ENCODE peak calls at places on chromosomes 12 and 14, in four cellular contexts. One of them, this sample, is unnamed.

GRCh38 chr12:29707846-29708245 is 75.9 kb downstream of the TMTC1 start:
- DNase-seq in CD8-positive, alpha-beta T cell: no peak
- DNase-seq in neural progenitor cell: no peak
- DNase-seq in thoracic aorta: no peak
- DNase-seq in this sample: no peak

GRCh38 chr12:27246774-27247173 is 2.7 kb downstream of the STK38L start:
- DNase-seq in CD8-positive, alpha-beta T cell: no peak
- DNase-seq in neural progenitor cell: no peak
- DNase-seq in thoracic aorta: no peak
- DNase-seq in this sample: no peak

GRCh38 chr12:108561852-108562347 is 496 bp upstream of the ISCU start:
- DNase-seq in CD8-positive, alpha-beta T cell: no peak
- DNase-seq in neural progenitor cell: peak; percentile 53
- DNase-seq in thoracic aorta: no peak
- DNase-seq in this sample: no peak

GRCh38 chr12:66629138-66629880 is 49.6 kb downstream of the GRIP1 start:
- DNase-seq in CD8-positive, alpha-beta T cell: no peak
- DNase-seq in neural progenitor cell: no peak
- DNase-seq in thoracic aorta: no peak
- DNase-seq in this sample: peak; percentile 34

GRCh38 chr12:65858831-65859230 is 34.5 kb downstream of the HMGA2 start:
- DNase-seq in CD8-positive, alpha-beta T cell: no peak
- DNase-seq in neural progenitor cell: no peak
- DNase-seq in thoracic aorta: no peak
- DNase-seq in this sample: no peak

GRCh38 chr14:31568151-31568550 is 6.9 kb downstream of the NUBPL start:
- DNase-seq in CD8-positive, alpha-beta T cell: no peak
- DNase-seq in neural progenitor cell: no peak
- DNase-seq in thoracic aorta: no peak
- DNase-seq in this sample: no peak

GRCh38 chr14:104776481-104776880 is 19.1 kb downstream of the AKT1 start:
- DNase-seq in CD8-positive, alpha-beta T cell: no peak
- DNase-seq in neural progenitor cell: no peak
- DNase-seq in thoracic aorta: no peak
- DNase-seq in this sample: no peak

GRCh38 chr12:130992448-130992847 is 38.7 kb downstream of the ADGRD1 start:
- DNase-seq in CD8-positive, alpha-beta T cell: no peak
- DNase-seq in neural progenitor cell: no peak
- DNase-seq in thoracic aorta: no peak
- DNase-seq in this sample: no peak

GRCh38 chr12:79725987-79726386 is 35.2 kb upstream of the PAWR start:
- DNase-seq in CD8-positive, alpha-beta T cell: no peak
- DNase-seq in neural progenitor cell: no peak
- DNase-seq in thoracic aorta: no peak
- DNase-seq in this sample: peak; percentile 10

GRCh38 chr12:12922191-12922616 is 29.8 kb downstream of the GPRC5D start:
- DNase-seq in CD8-positive, alpha-beta T cell: no peak
- DNase-seq in neural progenitor cell: no peak
- DNase-seq in thoracic aorta: peak; percentile 56
- DNase-seq in this sample: no peak

GRCh38 chr14:22489957-22490950 is 98.8 kb downstream of the DAD1 start:
- DNase-seq in CD8-positive, alpha-beta T cell: no peak
- DNase-seq in neural progenitor cell: no peak
- DNase-seq in thoracic aorta: no peak
- DNase-seq in this sample: no peak

GRCh38 chr12:122891661-122892525 is 4.0 kb downstream of the VPS37B start:
- DNase-seq in CD8-positive, alpha-beta T cell: no peak
- DNase-seq in neural progenitor cell: peak; percentile 64
- DNase-seq in thoracic aorta: no peak
- DNase-seq in this sample: no peak

GRCh38 chr12:73833746-73834145 is 703.9 kb upstream of the ATXN7L3B start:
- DNase-seq in CD8-positive, alpha-beta T cell: no peak
- DNase-seq in neural progenitor cell: no peak
- DNase-seq in thoracic aorta: no peak
- DNase-seq in this sample: no peak

GRCh38 chr14:52089208-52089607 is 20.3 kb upstream of the NID2 start:
- DNase-seq in CD8-positive, alpha-beta T cell: no peak
- DNase-seq in neural progenitor cell: no peak
- DNase-seq in thoracic aorta: no peak
- DNase-seq in this sample: no peak

GRCh38 chr12:53575502-53576264 is 50.5 kb downstream of the ATF7 start:
- DNase-seq in CD8-positive, alpha-beta T cell: no peak
- DNase-seq in neural progenitor cell: no peak
- DNase-seq in thoracic aorta: no peak
- DNase-seq in this sample: no peak

GRCh38 chr14:28772613-28773012 is 6.0 kb downstream of the FOXG1 start:
- DNase-seq in CD8-positive, alpha-beta T cell: no peak
- DNase-seq in neural progenitor cell: peak; percentile 16
- DNase-seq in thoracic aorta: no peak
- DNase-seq in this sample: no peak

GRCh38 chr14:100165376-100165775 is 5.9 kb upstream of the DEGS2 start:
- DNase-seq in CD8-positive, alpha-beta T cell: no peak
- DNase-seq in neural progenitor cell: no peak
- DNase-seq in thoracic aorta: no peak
- DNase-seq in this sample: no peak
- TF ChIP-seq CTCF in CD8-positive, alpha-beta T cell: no peak
- TF ChIP-seq CTCF in neural progenitor cell: peak; percentile 4
- TF ChIP-seq CTCF in thoracic aorta: no peak
- TF ChIP-seq CTCF in this sample: no peak

DNA sequence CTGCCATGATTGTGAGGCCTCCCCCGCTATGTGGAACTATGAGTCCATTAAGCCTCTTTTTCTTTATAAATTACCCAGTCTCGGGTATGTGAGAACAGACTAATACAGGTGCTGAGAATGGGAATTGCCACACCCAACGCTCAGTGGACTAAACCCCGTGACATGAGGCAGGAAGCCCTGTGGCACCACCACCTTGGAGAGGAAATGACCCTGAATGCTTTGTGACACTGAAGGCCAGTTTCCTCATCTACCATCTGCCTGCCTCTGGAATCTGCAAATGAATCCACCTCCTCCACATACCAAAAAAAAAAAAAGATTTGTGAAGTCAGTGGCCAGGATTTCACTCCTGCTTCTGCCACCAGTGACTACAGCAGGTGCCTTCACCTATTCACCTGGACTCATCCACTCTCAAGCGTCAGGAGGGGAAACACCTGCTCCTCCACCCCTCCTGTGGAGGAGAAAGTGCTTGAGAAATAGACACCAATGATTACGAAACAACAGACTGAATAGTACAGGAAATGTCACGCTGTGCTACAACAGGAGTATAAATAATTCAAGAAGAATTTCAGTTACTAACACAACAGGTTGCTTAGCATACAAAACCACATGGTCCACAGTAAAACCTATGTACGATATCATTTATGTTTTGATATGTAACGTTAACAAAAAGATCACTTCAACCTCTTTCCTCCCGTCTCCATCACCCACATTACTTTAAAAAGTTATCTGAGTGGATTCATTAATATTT is 41.4 kb downstream of the NT5DC3 start:
- DNase-seq in CD8-positive, alpha-beta T cell: no peak
- DNase-seq in neural progenitor cell: no peak
- DNase-seq in thoracic aorta: no peak
- DNase-seq in this sample: no peak
- H3K4me3 ChIP-seq in CD8-positive, alpha-beta T cell: no peak overlapping the region
- H3K4me3 ChIP-seq in neural progenitor cell: no peak overlapping the region
- H3K4me3 ChIP-seq in thoracic aorta: peak overlapping the region; percentile 32
- H3K4me3 ChIP-seq in this sample: no peak overlapping the region

GRCh38 chr12:112751844-112752243 is 39.7 kb upstream of the RPH3A start:
- DNase-seq in CD8-positive, alpha-beta T cell: no peak
- DNase-seq in neural progenitor cell: no peak
- DNase-seq in thoracic aorta: no peak
- DNase-seq in this sample: no peak

GRCh38 chr12:112750971-112751370 is 40.6 kb upstream of the RPH3A start:
- DNase-seq in CD8-positive, alpha-beta T cell: no peak
- DNase-seq in neural progenitor cell: no peak
- DNase-seq in thoracic aorta: no peak
- DNase-seq in this sample: peak; percentile 5

GRCh38 chr12:112749081-112749480 is 42.5 kb upstream of the RPH3A start:
- DNase-seq in CD8-positive, alpha-beta T cell: no peak
- DNase-seq in neural progenitor cell: no peak
- DNase-seq in thoracic aorta: no peak
- DNase-seq in this sample: no peak

GRCh38 chr12:112755507-112755906 is 36.0 kb upstream of the RPH3A start:
- DNase-seq in CD8-positive, alpha-beta T cell: no peak
- DNase-seq in neural progenitor cell: no peak
- DNase-seq in thoracic aorta: no peak
- DNase-seq in this sample: no peak

DNA sequence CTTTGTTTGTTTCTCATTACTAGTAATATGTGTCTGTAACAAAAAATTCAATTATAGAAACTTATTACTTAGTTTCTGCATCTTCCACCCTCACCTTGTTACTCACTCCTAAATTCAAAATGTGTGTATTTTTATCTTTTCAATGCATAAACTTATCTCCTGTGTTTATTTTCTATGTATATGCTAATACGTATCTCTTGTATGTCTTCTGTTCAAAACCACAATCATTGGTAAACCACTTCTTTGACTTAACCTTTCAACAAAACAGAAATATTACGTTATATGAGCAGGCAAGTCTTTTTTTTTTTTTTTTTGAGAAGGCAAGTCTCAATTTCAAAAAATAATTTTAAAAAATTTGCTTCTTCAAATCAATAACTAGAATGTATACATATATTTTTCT is 39.2 kb upstream of the RPH3A start:
- DNase-seq in CD8-positive, alpha-beta T cell: no peak
- DNase-seq in neural progenitor cell: no peak
- DNase-seq in thoracic aorta: no peak
- DNase-seq in this sample: no peak
- H3K27me3 ChIP-seq in CD8-positive, alpha-beta T cell: no peaks in the 10 kb centered on the region
- H3K27me3 ChIP-seq in neural progenitor cell: no peaks in the 10 kb centered on the region
- H3K27me3 ChIP-seq in thoracic aorta: no peaks in the 10 kb centered on the region
- H3K27me3 ChIP-seq in this sample: no peaks in the 10 kb centered on the region

GRCh38 chr12:103833891-103834290 is 7.1 kb downstream of the NT5DC3 start:
- DNase-seq in CD8-positive, alpha-beta T cell: no peak
- DNase-seq in neural progenitor cell: peak; percentile 33
- DNase-seq in thoracic aorta: no peak
- DNase-seq in this sample: no peak
- TF ChIP-seq CTCF in CD8-positive, alpha-beta T cell: no peak
- TF ChIP-seq CTCF in neural progenitor cell: peak; percentile 29
- TF ChIP-seq CTCF in thoracic aorta: no peak
- TF ChIP-seq CTCF in this sample: no peak

GRCh38 chr12:113467154-113467513 is 4.5 kb downstream of the LHX5 start:
- DNase-seq in CD8-positive, alpha-beta T cell: no peak
- DNase-seq in neural progenitor cell: no peak
- DNase-seq in thoracic aorta: no peak
- DNase-seq in this sample: no peak
- H3K4me3 ChIP-seq in CD8-positive, alpha-beta T cell: no peak overlapping the region
- H3K4me3 ChIP-seq in neural progenitor cell: peak overlapping the region; percentile 95
- H3K4me3 ChIP-seq in thoracic aorta: peak overlapping the region; percentile 69
- H3K4me3 ChIP-seq in this sample: peak overlapping the region; percentile 16

GRCh38 chr12:3135522-3136461 is 58.6 kb downstream of the TSPAN9 start:
- DNase-seq in CD8-positive, alpha-beta T cell: no peak
- DNase-seq in neural progenitor cell: peak; percentile 84
- DNase-seq in thoracic aorta: no peak
- DNase-seq in this sample: no peak

GRCh38 chr12:3134526-3135135 is 57.5 kb downstream of the TSPAN9 start:
- DNase-seq in CD8-positive, alpha-beta T cell: no peak
- DNase-seq in neural progenitor cell: no peak
- DNase-seq in thoracic aorta: no peak
- DNase-seq in this sample: no peak

GRCh38 chr12:3132636-3133409 is 55.6 kb downstream of the TSPAN9 start:
- DNase-seq in CD8-positive, alpha-beta T cell: no peak
- DNase-seq in neural progenitor cell: no peak
- DNase-seq in thoracic aorta: no peak
- DNase-seq in this sample: no peak

GRCh38 chr12:3133410-3133793 is 56.2 kb downstream of the TSPAN9 start:
- DNase-seq in CD8-positive, alpha-beta T cell: no peak
- DNase-seq in neural progenitor cell: no peak
- DNase-seq in thoracic aorta: no peak
- DNase-seq in this sample: no peak

GRCh38 chr12:3134126-3134525 is 56.9 kb downstream of the TSPAN9 start:
- DNase-seq in CD8-positive, alpha-beta T cell: no peak
- DNase-seq in neural progenitor cell: no peak
- DNase-seq in thoracic aorta: no peak
- DNase-seq in this sample: no peak
- H3K27me3 ChIP-seq in CD8-positive, alpha-beta T cell: peaks cover 5% of the 10 kb centered on the region
- H3K27me3 ChIP-seq in neural progenitor cell: no peaks in the 10 kb centered on the region
- H3K27me3 ChIP-seq in thoracic aorta: no peaks in the 10 kb centered on the region
- H3K27me3 ChIP-seq in this sample: no peaks in the 10 kb centered on the region

GRCh38 chr12:23721268-23721667 is 228.2 kb downstream of the SOX5 start:
- DNase-seq in CD8-positive, alpha-beta T cell: no peak
- DNase-seq in neural progenitor cell: no peak
- DNase-seq in thoracic aorta: no peak
- DNase-seq in this sample: no peak

GRCh38 chr12:23719493-23719892 is 230.0 kb downstream of the SOX5 start:
- DNase-seq in CD8-positive, alpha-beta T cell: no peak
- DNase-seq in neural progenitor cell: no peak
- DNase-seq in thoracic aorta: no peak
- DNase-seq in this sample: no peak

DNA sequence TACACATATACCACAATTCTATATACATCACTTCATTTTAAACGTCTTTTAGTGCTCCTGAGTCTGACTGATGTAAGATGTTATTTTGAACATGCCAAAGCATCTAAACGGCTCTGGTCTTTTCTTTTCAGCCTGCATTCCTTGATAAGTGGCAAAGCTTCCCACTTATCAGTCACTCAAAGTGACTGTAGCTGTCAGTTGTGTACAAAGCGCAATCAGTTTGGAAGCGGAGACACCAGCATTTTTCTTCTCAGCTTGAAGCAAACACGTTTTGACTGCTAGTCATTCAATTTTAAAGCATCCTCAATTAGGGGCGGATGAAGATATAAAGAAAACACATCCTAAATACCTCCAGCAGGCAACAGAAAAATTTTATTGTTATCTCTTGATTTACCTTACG is 226.8 kb downstream of the SOX5 start:
- DNase-seq in CD8-positive, alpha-beta T cell: no peak
- DNase-seq in neural progenitor cell: peak; percentile 3
- DNase-seq in thoracic aorta: no peak
- DNase-seq in this sample: no peak
- TF ChIP-seq CTCF in CD8-positive, alpha-beta T cell: no peak
- TF ChIP-seq CTCF in neural progenitor cell: no peak
- TF ChIP-seq CTCF in thoracic aorta: no peak
- TF ChIP-seq CTCF in this sample: no peak

GRCh38 chr14:92325835-92326234 is 2.9 kb downstream of the SLC24A4 start:
- DNase-seq in CD8-positive, alpha-beta T cell: no peak
- DNase-seq in neural progenitor cell: no peak
- DNase-seq in thoracic aorta: no peak
- DNase-seq in this sample: no peak

GRCh38 chr14:92323031-92323915 is at the start of gene SLC24A4:
- DNase-seq in CD8-positive, alpha-beta T cell: no peak
- DNase-seq in neural progenitor cell: peak; percentile 75
- DNase-seq in thoracic aorta: no peak
- DNase-seq in this sample: no peak

GRCh38 chr14:92323916-92324818 is 1.2 kb downstream of the SLC24A4 start:
- DNase-seq in CD8-positive, alpha-beta T cell: no peak
- DNase-seq in neural progenitor cell: peak; percentile 9
- DNase-seq in thoracic aorta: no peak
- DNase-seq in this sample: no peak

GRCh38 chr14:92321701-92322100 is 1.3 kb upstream of the SLC24A4 start:
- DNase-seq in CD8-positive, alpha-beta T cell: no peak
- DNase-seq in neural progenitor cell: no peak
- DNase-seq in thoracic aorta: no peak
- DNase-seq in this sample: no peak

GRCh38 chr14:92322516-92322915 is 449 bp upstream of the SLC24A4 start:
- DNase-seq in CD8-positive, alpha-beta T cell: no peak
- DNase-seq in neural progenitor cell: peak; percentile 34
- DNase-seq in thoracic aorta: no peak
- DNase-seq in this sample: no peak
- H3K4me3 ChIP-seq in CD8-positive, alpha-beta T cell: no peak overlapping the region
- H3K4me3 ChIP-seq in neural progenitor cell: peak overlapping the region; percentile 58
- H3K4me3 ChIP-seq in thoracic aorta: peak overlapping the region; percentile 78
- H3K4me3 ChIP-seq in this sample: no peak overlapping the region

This sample was measured in kidney epithelial cell.